ENCODE peak calls at places on chromosomes 7 and 10, in five cellular contexts. One of them, this sample, is unnamed. For H3K9me3 and H3K4me1, the result is how much of the 10 kb centered on the place peaks cover.

GRCh38 chr7:23357190-23358093 is 58.3 kb downstream of the MALSU1 start:
- DNase-seq in neural progenitor cell: no peak
- DNase-seq in iPS DF 6.9: no peak
- DNase-seq in gastrocnemius medialis: no peak
- DNase-seq in neuronal stem cell: no peak
- DNase-seq in this sample: no peak

GRCh38 chr7:1323178-1324027 is 90.7 kb downstream of the UNCX start:
- DNase-seq in iPS DF 6.9: no peak
- DNase-seq in neural progenitor cell: peak
- DNase-seq in gastrocnemius medialis: no peak
- DNase-seq in neuronal stem cell: no peak
- DNase-seq in this sample: no peak

GRCh38 chr7:100887186-100887954 is 2.1 kb downstream of the UFSP1 start:
- DNase-seq in gastrocnemius medialis: no peak
- DNase-seq in iPS DF 6.9: no peak
- DNase-seq in neural progenitor cell: no peak
- DNase-seq in neuronal stem cell: no peak
- DNase-seq in this sample: no peak

GRCh38 chr7:105097619-105098018 is 83.6 kb downstream of the KMT2E start:
- DNase-seq in iPS DF 6.9: no peak
- DNase-seq in neuronal stem cell: no peak
- DNase-seq in gastrocnemius medialis: no peak
- DNase-seq in neural progenitor cell: no peak
- DNase-seq in this sample: no peak

GRCh38 chr7:136857573-136857972 is 10.9 kb upstream of the CHRM2 start:
- DNase-seq in neural progenitor cell: peak
- DNase-seq in neuronal stem cell: peak
- DNase-seq in gastrocnemius medialis: no peak
- DNase-seq in iPS DF 6.9: no peak
- DNase-seq in this sample: no peak

GRCh38 chr10:59793924-59794323 is 40.7 kb upstream of the MRLN start:
- DNase-seq in neuronal stem cell: no peak
- DNase-seq in iPS DF 6.9: no peak
- DNase-seq in neural progenitor cell: no peak
- DNase-seq in gastrocnemius medialis: no peak
- DNase-seq in this sample: no peak

GRCh38 chr10:126944191-126944590 is 39.0 kb downstream of the DOCK1 start:
- DNase-seq in gastrocnemius medialis: no peak
- DNase-seq in iPS DF 6.9: no peak
- DNase-seq in neuronal stem cell: no peak
- DNase-seq in neural progenitor cell: no peak
- DNase-seq in this sample: no peak

GRCh38 chr7:36186841-36187240 is 33.8 kb downstream of the EEPD1 start:
- DNase-seq in neuronal stem cell: no peak
- DNase-seq in iPS DF 6.9: no peak
- DNase-seq in gastrocnemius medialis: no peak
- DNase-seq in neural progenitor cell: no peak
- DNase-seq in this sample: no peak

GRCh38 chr10:27547482-27547881 is 43.4 kb downstream of the RAB18 start:
- DNase-seq in iPS DF 6.9: no peak
- DNase-seq in gastrocnemius medialis: no peak
- DNase-seq in neuronal stem cell: no peak
- DNase-seq in neural progenitor cell: no peak
- DNase-seq in this sample: no peak

GRCh38 chr7:91198371-91198770 is 65.9 kb upstream of the FZD1 start:
- DNase-seq in neural progenitor cell: no peak
- DNase-seq in iPS DF 6.9: no peak
- DNase-seq in gastrocnemius medialis: no peak
- DNase-seq in neuronal stem cell: no peak
- DNase-seq in this sample: no peak

GRCh38 chr7:97027427-97028234 is 3.0 kb upstream of the DLX5 start:
- DNase-seq in neuronal stem cell: peak
- DNase-seq in neural progenitor cell: peak
- DNase-seq in iPS DF 6.9: no peak
- DNase-seq in gastrocnemius medialis: peak
- DNase-seq in this sample: no peak

GRCh38 chr10:127302343-127302742 is 106.0 kb upstream of the INSYN2A start:
- DNase-seq in neural progenitor cell: no peak
- DNase-seq in gastrocnemius medialis: no peak
- DNase-seq in neuronal stem cell: no peak
- DNase-seq in iPS DF 6.9: no peak
- DNase-seq in this sample: no peak

GRCh38 chr7:2527505-2528464 is 8.2 kb downstream of the LFNG start:
- DNase-seq in neuronal stem cell: no peak
- DNase-seq in iPS DF 6.9: no peak
- DNase-seq in gastrocnemius medialis: no peak
- DNase-seq in neural progenitor cell: no peak
- DNase-seq in this sample: no peak

GRCh38 chr7:75563171-75563570 is 71.1 kb downstream of the SPDYE5 start:
- DNase-seq in neuronal stem cell: no peak
- DNase-seq in gastrocnemius medialis: no peak
- DNase-seq in neural progenitor cell: no peak
- DNase-seq in iPS DF 6.9: no peak
- DNase-seq in this sample: no peak

GRCh38 chr10:100999742-101000601 is at the start of gene LZTS2:
- DNase-seq in gastrocnemius medialis: no peak
- DNase-seq in neuronal stem cell: no peak
- DNase-seq in neural progenitor cell: peak
- DNase-seq in iPS DF 6.9: no peak
- DNase-seq in this sample: no peak

GRCh38 chr10:61757525-61758397 is 95.0 kb downstream of the CABCOCO1 start:
- DNase-seq in neuronal stem cell: no peak
- DNase-seq in iPS DF 6.9: no peak
- DNase-seq in neural progenitor cell: no peak
- DNase-seq in gastrocnemius medialis: no peak
- DNase-seq in this sample: no peak

GRCh38 chr7:57427594-57427993 is 22.4 kb upstream of the ZNF716 start:
- DNase-seq in neuronal stem cell: no peak
- DNase-seq in neural progenitor cell: no peak
- DNase-seq in gastrocnemius medialis: no peak
- DNase-seq in iPS DF 6.9: no peak
- DNase-seq in this sample: no peak

GRCh38 chr7:57425969-57426628 is 23.9 kb upstream of the ZNF716 start:
- DNase-seq in neural progenitor cell: no peak
- DNase-seq in iPS DF 6.9: no peak
- DNase-seq in neuronal stem cell: no peak
- DNase-seq in gastrocnemius medialis: no peak
- DNase-seq in this sample: no peak

GRCh38 chr7:57425239-57425944 is 24.6 kb upstream of the ZNF716 start:
- DNase-seq in neuronal stem cell: no peak
- DNase-seq in iPS DF 6.9: no peak
- DNase-seq in gastrocnemius medialis: no peak
- DNase-seq in neural progenitor cell: no peak
- DNase-seq in this sample: no peak

GRCh38 chr7:57426629-57427003 is 23.4 kb upstream of the ZNF716 start:
- DNase-seq in iPS DF 6.9: no peak
- DNase-seq in neuronal stem cell: no peak
- DNase-seq in neural progenitor cell: no peak
- DNase-seq in gastrocnemius medialis: no peak
- DNase-seq in this sample: no peak

DNA sequence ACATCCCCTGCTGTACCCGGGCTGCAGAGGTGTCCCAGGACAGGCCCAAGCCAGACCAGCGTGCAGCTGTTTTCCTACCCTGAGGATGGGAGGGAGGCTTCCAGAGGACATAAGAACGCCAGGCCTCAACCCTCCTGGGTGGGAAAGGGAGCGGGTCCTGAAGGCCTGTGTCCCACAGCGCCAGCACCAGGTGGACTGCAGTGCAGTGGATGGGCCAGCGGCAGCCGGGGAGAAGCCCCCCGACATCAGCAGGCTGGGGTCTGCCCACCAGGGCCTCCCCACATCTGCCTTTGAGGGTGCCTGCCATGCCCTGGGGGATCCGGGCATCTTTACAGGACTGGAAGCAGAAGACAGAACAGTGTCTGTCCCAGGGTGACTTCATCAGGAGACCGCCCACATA is 22.8 kb upstream of the ZNF716 start:
- DNase-seq in neural progenitor cell: no peak
- DNase-seq in gastrocnemius medialis: no peak
- DNase-seq in neuronal stem cell: no peak
- DNase-seq in iPS DF 6.9: no peak
- DNase-seq in this sample: no peak
- H3K9me3 ChIP-seq in neural progenitor cell: under half
- H3K9me3 ChIP-seq in gastrocnemius medialis: under half
- H3K9me3 ChIP-seq in neuronal stem cell: under half
- H3K9me3 ChIP-seq in iPS DF 6.9: under half
- H3K9me3 ChIP-seq in this sample: under half

GRCh38 chr10:111506266-111507034 is 429.6 kb downstream of the ADRA2A start:
- DNase-seq in neural progenitor cell: no peak
- DNase-seq in iPS DF 6.9: no peak
- DNase-seq in neuronal stem cell: no peak
- DNase-seq in gastrocnemius medialis: no peak
- DNase-seq in this sample: no peak
- H3K4me3 ChIP-seq in neural progenitor cell: no peak
- H3K4me3 ChIP-seq in iPS DF 6.9: no peak
- H3K4me3 ChIP-seq in neuronal stem cell: no peak
- H3K4me3 ChIP-seq in gastrocnemius medialis: no peak
- H3K4me3 ChIP-seq in this sample: no peak

DNA sequence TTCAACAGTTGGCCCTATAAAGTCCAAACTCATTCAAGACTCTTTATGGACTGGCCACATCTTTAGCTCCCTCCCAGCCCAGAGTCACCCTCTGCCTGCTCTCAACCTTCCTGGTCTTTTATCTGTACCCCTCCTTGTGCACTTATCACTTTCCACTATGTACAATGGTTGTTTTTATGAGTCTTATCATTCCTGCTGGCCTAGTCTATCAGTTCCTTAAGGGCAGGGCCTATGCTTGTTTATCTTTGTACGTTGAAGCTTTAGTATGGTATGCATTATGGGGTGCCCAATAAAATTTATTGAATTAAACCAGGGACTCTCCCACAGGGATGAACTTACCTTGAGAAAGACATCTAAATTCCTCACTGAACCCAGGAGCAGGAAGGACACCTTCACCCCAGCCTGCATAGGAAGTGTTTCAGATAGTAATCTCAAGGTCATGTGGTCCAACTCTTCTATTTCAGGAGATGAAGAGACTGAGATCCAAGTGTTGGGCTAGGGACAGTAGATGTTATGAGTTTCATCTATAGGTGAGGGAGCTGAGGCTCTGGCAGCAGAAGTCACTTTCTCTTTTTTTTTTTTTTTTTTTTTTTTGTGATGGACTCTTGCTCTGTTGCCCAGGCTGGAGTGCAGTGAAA is 13.3 kb upstream of the PDCD4 start:
- DNase-seq in gastrocnemius medialis: no peak
- DNase-seq in neural progenitor cell: no peak
- DNase-seq in neuronal stem cell: no peak
- DNase-seq in iPS DF 6.9: no peak
- DNase-seq in this sample: no peak
- H3K4me1 ChIP-seq in gastrocnemius medialis: under half
- H3K4me1 ChIP-seq in neural progenitor cell: under half
- H3K4me1 ChIP-seq in neuronal stem cell: under half
- H3K4me1 ChIP-seq in iPS DF 6.9: under half
- H3K4me1 ChIP-seq in this sample: under half

GRCh38 chr7:121510302-121510701 is 114.2 kb upstream of the FAM3C start:
- DNase-seq in neuronal stem cell: no peak
- DNase-seq in iPS DF 6.9: no peak
- DNase-seq in gastrocnemius medialis: no peak
- DNase-seq in neural progenitor cell: peak
- DNase-seq in this sample: no peak

GRCh38 chr7:121513105-121513504 is 117.0 kb upstream of the FAM3C start:
- DNase-seq in neuronal stem cell: no peak
- DNase-seq in gastrocnemius medialis: no peak
- DNase-seq in neural progenitor cell: no peak
- DNase-seq in iPS DF 6.9: no peak
- DNase-seq in this sample: no peak

GRCh38 chr7:121515181-121515580 is 119.1 kb upstream of the FAM3C start:
- DNase-seq in neural progenitor cell: no peak
- DNase-seq in gastrocnemius medialis: no peak
- DNase-seq in neuronal stem cell: no peak
- DNase-seq in iPS DF 6.9: no peak
- DNase-seq in this sample: no peak

GRCh38 chr7:121515651-121516401 is 119.7 kb upstream of the FAM3C start:
- DNase-seq in neural progenitor cell: no peak
- DNase-seq in iPS DF 6.9: no peak
- DNase-seq in gastrocnemius medialis: no peak
- DNase-seq in neuronal stem cell: no peak
- DNase-seq in this sample: no peak

DNA sequence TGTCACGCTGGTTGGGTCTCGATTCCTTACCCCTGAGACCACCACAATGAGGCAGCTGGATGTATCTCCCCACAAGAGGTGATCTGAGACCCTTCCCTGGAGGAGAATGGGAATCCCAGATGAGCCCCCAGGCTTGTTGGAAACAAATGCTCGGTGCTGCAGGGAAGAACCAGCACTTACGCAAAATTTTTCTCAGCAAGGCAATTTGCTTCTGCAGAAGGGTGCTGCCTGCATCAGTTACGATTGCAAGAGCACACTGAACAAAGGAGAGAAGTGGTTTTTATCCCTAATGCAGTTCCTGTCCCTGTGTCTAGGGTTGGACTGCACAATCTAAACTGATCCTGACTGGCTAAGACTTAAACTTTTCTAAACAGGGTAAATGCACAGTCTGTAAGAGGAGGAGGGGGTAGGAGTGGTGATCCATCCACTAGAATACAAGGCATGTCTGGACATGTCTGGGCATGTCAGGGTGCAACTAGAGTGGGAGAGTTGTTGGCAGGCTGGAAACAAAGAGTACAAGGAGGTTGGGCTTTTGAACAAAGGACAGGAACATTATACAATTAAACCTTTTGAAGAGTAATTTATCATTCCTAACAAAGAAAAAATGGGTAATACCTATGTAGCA is 114.9 kb upstream of the FAM3C start:
- DNase-seq in neural progenitor cell: peak
- DNase-seq in neuronal stem cell: no peak
- DNase-seq in gastrocnemius medialis: no peak
- DNase-seq in iPS DF 6.9: no peak
- DNase-seq in this sample: no peak
- H3K9me3 ChIP-seq in neural progenitor cell: under half
- H3K9me3 ChIP-seq in neuronal stem cell: under half
- H3K9me3 ChIP-seq in gastrocnemius medialis: under half
- H3K9me3 ChIP-seq in iPS DF 6.9: under half
- H3K9me3 ChIP-seq in this sample: under half

GRCh38 chr10:26216577-26216948 is at the start of gene GAD2:
- DNase-seq in gastrocnemius medialis: no peak
- DNase-seq in neuronal stem cell: peak
- DNase-seq in neural progenitor cell: peak
- DNase-seq in iPS DF 6.9: no peak
- DNase-seq in this sample: no peak

GRCh38 chr10:26216949-26217395 is 398 bp downstream of the GAD2 start:
- DNase-seq in neural progenitor cell: no peak
- DNase-seq in neuronal stem cell: no peak
- DNase-seq in gastrocnemius medialis: no peak
- DNase-seq in iPS DF 6.9: no peak
- DNase-seq in this sample: no peak

GRCh38 chr10:26215923-26216576 is 524 bp upstream of the GAD2 start:
- DNase-seq in gastrocnemius medialis: no peak
- DNase-seq in iPS DF 6.9: no peak
- DNase-seq in neuronal stem cell: peak
- DNase-seq in neural progenitor cell: peak
- DNase-seq in this sample: no peak

GRCh38 chr10:26215534-26215922 is 1.0 kb upstream of the GAD2 start:
- DNase-seq in neuronal stem cell: no peak
- DNase-seq in gastrocnemius medialis: no peak
- DNase-seq in iPS DF 6.9: no peak
- DNase-seq in neural progenitor cell: no peak
- DNase-seq in this sample: no peak

GRCh38 chr10:26217396-26218105 is 977 bp downstream of the GAD2 start:
- DNase-seq in neuronal stem cell: no peak
- DNase-seq in gastrocnemius medialis: no peak
- DNase-seq in neural progenitor cell: peak
- DNase-seq in iPS DF 6.9: no peak
- DNase-seq in this sample: no peak
- H3K4me3 ChIP-seq in neuronal stem cell: no peak
- H3K4me3 ChIP-seq in gastrocnemius medialis: no peak
- H3K4me3 ChIP-seq in neural progenitor cell: peak
- H3K4me3 ChIP-seq in iPS DF 6.9: peak
- H3K4me3 ChIP-seq in this sample: no peak